ENCODE peak calls at places on chromosomes 4 and X, in six cellular contexts. N is germinal center; L is HFF-Myc; W is HT-29; K is stimulated activated CD4-positive, alpha-beta T cell treated with anti-CD3 and anti-CD28 coated beads, Interleukin-1b, Interleukin-23, amount 100 ng/mL, for 1 hour; V is activated T-helper 1 cell treated with anti-CD3 and anti-CD28 coated beads, Interleukin-12 subunit alpha, Interleukin-12 subunit beta, Interleukin-2, Interleukin-4 antibody, amounts not matched to agents 30 ng/mL and 10 ng/mL and 1 ng/mL, durations not matched to agents 14 hours and 24 hours and 36 hours. I is an unnamed sample.

GRCh38 chr4:85557016-85557901 is 82.3 kb downstream of the ARHGAP24 start:
- DNase-seq in K (no peak), V (no peak), N (peak), L (no peak), W (no peak), I (no peak)

GRCh38 chr4:148901075-148901705 is 459.0 kb upstream of the NR3C2 start:
- DNase-seq in L (no peak), N (no peak), W (no peak), K (no peak), V (no peak), I (no peak)

GRCh38 chrX:17464196-17464595 is 89.2 kb downstream of the NHS start:
- DNase-seq in K (no peak), V (no peak), W (no peak), L (no peak), N (no peak), I (no peak)

GRCh38 chrX:129719931-129720520 is 18.8 kb upstream of the XPNPEP2 start:
- DNase-seq in W (no peak), V (no peak), K (no peak), N (no peak), L (no peak), I (no peak)

GRCh38 chrX:55135171-55135570 is 46.4 kb downstream of the PAGE2 start:
- DNase-seq in K (no peak), N (peak), L (peak), W (peak), V (peak), I (peak)

GRCh38 chr4:94759767-94760211 is 2.0 kb downstream of the BMPR1B start:
- DNase-seq in V (no peak), K (no peak), W (no peak), L (no peak), N (no peak), I (no peak)

GRCh38 chr4:8117278-8117682 is 41.3 kb downstream of the ABLIM2 start:
- DNase-seq in L (no peak), V (peak), W (peak), N (peak), K (no peak), I (peak)

GRCh38 chrX:1462596-1463251 is 10.0 kb upstream of the ASMTL start:
- DNase-seq in V (peak), N (no peak), L (no peak), W (no peak), K (peak), I (no peak)

GRCh38 chrX:67328496-67328895 is 215.3 kb upstream of the AR start:
- DNase-seq in L (no peak), V (no peak), W (no peak), K (no peak), N (no peak), I (no peak)

GRCh38 chrX:98405376-98405775 is 1521.7 kb downstream of the RPA4 start:
- DNase-seq in V (no peak), W (no peak), L (no peak), N (no peak), K (no peak), I (no peak)

GRCh38 chr4:117164338-117164737 is 79.0 kb upstream of the TRAM1L1 start:
- DNase-seq in L (no peak), W (no peak), N (no peak), V (no peak), K (no peak), I (no peak)

GRCh38 chr4:8501781-8502180 is 61.2 kb downstream of the TRMT44 start:
- DNase-seq in L (no peak), W (no peak), V (no peak), K (no peak), N (no peak), I (no peak)

GRCh38 chrX:49176421-49177326 is 5.0 kb downstream of the PLP2 start:
- DNase-seq in L (no peak), V (no peak), W (no peak), N (no peak), K (no peak), I (no peak)

GRCh38 chr4:52241916-52242315 is 190.8 kb downstream of the SPATA18 start:
- DNase-seq in N (no peak), K (no peak), W (no peak), V (no peak), L (no peak), I (no peak)

GRCh38 chr4:62410371-62411003 is 1210.4 kb downstream of the ADGRL3 start:
- DNase-seq in W (no peak), K (no peak), V (no peak), L (no peak), N (no peak), I (no peak)

GRCh38 chrX:7159132-7159861 is 11.3 kb upstream of the PUDP start:
- DNase-seq in V (no peak), N (no peak), L (no peak), K (no peak), W (no peak), I (no peak)

GRCh38 chr4:7324651-7325121 is 110.0 kb downstream of the PSAPL1 start:
- DNase-seq in N (no peak), L (no peak), W (no peak), V (no peak), K (no peak), I (no peak)

GRCh38 chrX:154819771-154820341 is 14.6 kb upstream of the MPP1 start:
- DNase-seq in L (no peak), W (no peak), V (no peak), K (no peak), N (peak), I (no peak)

GRCh38 chr4:6221296-6221850 is 21.0 kb upstream of the JAKMIP1 start:
- DNase-seq in W (no peak), K (no peak), L (no peak), V (no peak), N (no peak), I (no peak)

GRCh38 chr4:47831026-47831689 is 6.7 kb downstream of the CORIN start:
- DNase-seq in V (no peak), L (no peak), K (no peak), N (no peak), W (no peak), I (no peak)

GRCh38 chr4:149306537-149306936 is 509.1 kb downstream of the IQCM start:
- DNase-seq in N (no peak), W (no peak), K (no peak), L (no peak), V (no peak), I (no peak)

GRCh38 chrX:68832516-68833447 is 4.0 kb downstream of the EFNB1 start:
- DNase-seq in V (no peak), K (no peak), N (no peak), W (peak), L (no peak), I (no peak)

GRCh38 chr4:13816472-13816871 is 188.9 kb upstream of the BOD1L1 start:
- DNase-seq in K (no peak), N (no peak), V (no peak), W (no peak), L (no peak), I (no peak)

GRCh38 chrX:18415386-18415785 is 10.0 kb upstream of the CDKL5 start:
- DNase-seq in V (no peak), N (no peak), W (no peak), K (no peak), L (no peak), I (no peak)